ENCODE peak calls at places on chromosome 10, in five cellular contexts. K, Z, J, O and L are unnamed samples.

GRCh38 chr10:3902054-3902808 is 117.2 kb upstream of the KLF6 start:
- DNase-seq in K (peak; percentile 63), Z (no peak), J (peak; percentile 55), O (no peak), L (no peak)

GRCh38 chr10:59287587-59287986 is 74.8 kb downstream of the FAM13C start:
- DNase-seq in K (no peak), Z (no peak), J (no peak), O (no peak), L (no peak)

GRCh38 chr10:102646610-102647432 is 2.5 kb downstream of the TRIM8 start:
- DNase-seq in K (peak; percentile 44), Z (peak; percentile 63), J (peak; percentile 59), O (peak; percentile 62), L (no peak)

GRCh38 chr10:16732376-16732775 is 84.8 kb downstream of the RSU1 start:
- DNase-seq in K (peak; percentile 64), Z (no peak), J (no peak), O (no peak), L (no peak)

GRCh38 chr10:43978091-43978490 is 329.4 kb upstream of the ZNF32 start:
- DNase-seq in K (no peak), Z (no peak), J (no peak), O (no peak), L (no peak)

GRCh38 chr10:44858017-44858371 is 53.1 kb upstream of the TMEM72 start:
- DNase-seq in K (no peak), Z (no peak), J (no peak), O (no peak), L (no peak)

GRCh38 chr10:16440396-16441105 is 3.7 kb downstream of the PTER start:
- DNase-seq in K (no peak), Z (peak; percentile 64), J (peak; percentile 5), O (no peak), L (no peak)

GRCh38 chr10:131002031-131002861 is 309.3 kb downstream of the TCERG1L start:
- DNase-seq in K (no peak), Z (no peak), J (no peak), O (no peak), L (no peak)

DNA sequence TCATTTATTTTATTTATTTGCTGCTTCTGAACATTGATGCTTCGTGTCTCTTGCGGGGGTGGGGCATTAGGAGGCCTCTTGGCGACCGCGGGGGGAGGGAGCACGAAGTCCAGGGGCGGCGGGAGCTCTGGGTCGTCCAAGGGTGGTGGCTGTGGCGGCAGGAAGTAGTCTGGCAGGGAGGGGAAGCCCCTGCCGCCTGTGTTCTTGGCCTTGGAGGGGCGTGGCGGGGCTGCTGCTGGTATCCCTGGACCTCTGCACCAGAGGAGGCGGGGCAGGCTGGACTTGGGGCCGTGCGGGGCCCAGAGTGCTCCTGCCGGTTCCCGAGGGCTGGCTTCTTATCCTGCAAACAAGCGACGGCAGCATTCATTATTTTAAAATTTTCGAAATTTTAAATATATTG is 70.5 kb upstream of the ABI1 start:
- DNase-seq in K (no peak), Z (peak; percentile 35), J (no peak), O (no peak), L (no peak)
- H3K4me3 ChIP-seq in K (no peak overlapping the region), Z (peak overlapping the region; percentile 32), J (no peak overlapping the region), O (no peak overlapping the region), L (no peak overlapping the region)

DNA sequence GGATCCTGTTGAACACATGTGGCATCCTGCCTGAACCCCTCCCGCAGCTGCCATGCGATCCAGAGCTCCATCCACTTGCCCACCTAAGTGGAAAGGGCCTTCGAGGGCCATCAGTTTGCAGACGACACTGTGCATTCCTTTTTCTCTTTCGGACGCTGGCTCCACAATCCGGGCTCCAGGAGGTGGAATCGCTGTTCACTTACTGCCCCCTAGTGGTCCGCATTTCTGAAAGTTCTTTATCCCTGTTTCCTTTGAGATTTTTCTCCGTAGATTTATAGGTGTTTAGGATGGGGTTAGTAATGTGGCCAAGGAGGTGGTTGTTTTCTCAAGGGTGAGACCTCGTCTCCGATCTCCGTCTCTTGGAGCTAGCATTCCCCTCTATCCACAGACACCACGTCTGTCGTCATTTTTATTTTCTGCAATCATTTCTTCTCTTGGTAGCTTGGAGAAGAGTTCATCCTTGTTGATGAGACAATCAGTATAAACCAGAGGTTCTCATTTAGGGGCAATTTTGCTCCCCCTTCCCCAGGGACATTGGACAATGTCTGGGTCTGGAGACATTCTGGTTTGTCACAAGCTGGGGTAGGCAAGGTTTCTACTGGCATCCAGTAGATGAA is 204.6 kb downstream of the ARHGAP21 start:
- DNase-seq in K (peak; percentile 67), Z (peak; percentile 46), J (peak; percentile 76), O (peak; percentile 38), L (peak; percentile 43)
- TF ChIP-seq CTCF in K (peak; percentile 83), Z (peak; percentile 74), J (peak; percentile 84), O (peak; percentile 79), L (peak; percentile 75)

GRCh38 chr10:49398000-49398861 is 2.3 kb upstream of the DRGX start:
- DNase-seq in K (peak; percentile 27), Z (no peak), J (peak; percentile 48), O (peak; percentile 27), L (no peak)
- H3K4me3 ChIP-seq in K (no peak overlapping the region), Z (peak overlapping the region; percentile 46), J (peak overlapping the region; percentile 38), O (peak overlapping the region; percentile 27), L (peak overlapping the region; percentile 18)

DNA sequence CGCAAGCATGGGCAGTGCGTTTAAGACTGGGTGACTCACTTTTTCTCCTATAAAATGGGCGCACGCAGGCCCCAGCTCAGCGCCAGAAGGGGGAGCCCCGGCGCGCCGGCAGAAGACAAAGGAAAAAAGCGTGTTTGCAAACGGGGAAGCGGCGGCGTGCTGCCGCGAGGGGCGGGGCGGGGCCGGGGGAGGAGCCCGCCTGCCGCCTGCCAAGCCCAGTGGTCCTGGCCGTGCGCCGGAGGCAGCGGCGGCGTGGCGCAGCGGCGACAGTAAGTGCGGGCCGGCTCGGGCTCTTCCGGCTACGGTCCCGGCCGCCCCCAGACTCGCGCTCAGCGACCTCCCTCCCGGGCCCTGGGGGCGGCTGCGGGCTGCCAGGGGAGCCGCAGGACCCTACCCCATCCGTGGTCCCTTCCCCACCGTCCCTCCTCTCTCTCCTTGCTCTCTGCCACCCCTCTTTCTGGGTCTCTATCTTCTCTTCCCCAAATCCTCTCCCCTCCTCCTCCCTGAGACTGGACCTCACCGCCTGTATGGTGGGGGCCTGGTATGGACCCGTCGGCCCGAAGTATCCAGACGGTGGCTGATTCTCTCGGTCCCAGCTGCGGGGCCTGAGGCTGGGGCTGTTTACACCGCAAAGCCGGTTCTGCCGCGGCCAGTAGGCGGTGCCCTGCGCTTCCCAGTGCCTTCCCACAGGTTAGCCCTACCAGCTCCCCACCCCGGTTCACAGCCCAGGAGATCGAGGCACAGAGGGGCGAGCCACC is at the start of gene SLC29A3:
- DNase-seq in K (peak; percentile 63), Z (peak; percentile 81), J (peak; percentile 78), O (peak; percentile 73), L (peak; percentile 19)
- TF ChIP-seq CTCF in K (peak; percentile 60), Z (peak; percentile 18), J (peak; percentile 78), O (peak; percentile 83), L (peak; percentile 75)

DNA sequence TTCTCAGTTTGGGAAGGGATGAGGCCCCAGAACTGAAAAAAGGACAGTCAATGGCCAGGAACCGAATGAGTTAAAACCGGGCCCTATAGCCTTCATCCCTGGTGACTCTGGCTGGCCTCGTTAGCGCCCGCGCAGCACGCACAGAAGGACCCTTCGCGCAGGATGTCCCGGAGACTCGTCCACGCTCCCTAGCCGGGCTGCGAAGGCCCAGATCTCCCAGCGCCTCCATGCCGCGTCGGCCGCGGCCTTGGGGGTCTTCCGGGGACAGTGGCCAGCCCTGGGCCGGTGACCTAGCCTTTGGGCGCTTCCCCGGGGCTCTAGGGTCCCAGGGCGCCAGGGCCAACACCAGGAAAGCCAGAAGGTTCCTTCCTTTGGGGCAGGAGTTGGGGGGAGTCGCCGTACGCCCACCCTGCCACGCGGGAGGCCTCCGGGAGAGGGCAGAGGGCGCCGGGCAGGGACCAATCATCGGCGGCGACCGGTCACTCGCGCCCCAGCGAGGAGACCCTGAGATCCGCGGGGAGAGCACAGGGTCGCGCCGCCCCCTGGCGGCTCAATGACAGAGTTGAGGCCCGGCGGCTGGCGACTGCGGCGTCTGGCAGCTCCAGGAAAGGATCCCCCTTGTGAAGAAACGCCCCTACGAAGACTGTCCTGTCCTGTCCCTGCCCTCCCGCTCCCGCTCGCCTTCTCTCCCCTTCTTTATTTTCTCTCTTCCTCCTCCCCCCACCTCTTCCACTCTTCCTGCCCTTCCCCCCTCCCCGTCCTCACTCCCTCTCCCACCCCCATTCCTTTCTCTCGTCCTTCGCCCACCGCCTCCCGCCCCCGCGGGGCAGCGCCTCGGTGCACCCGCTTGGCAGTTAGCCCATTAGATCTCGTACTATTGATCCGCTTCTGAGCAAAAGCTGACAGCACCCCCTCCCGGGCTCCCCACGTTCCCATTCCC is 62.3 kb upstream of the LBX1 start:
- DNase-seq in K (peak; percentile 14), Z (peak; percentile 22), J (peak; percentile 22), O (no peak), L (no peak)
- H3K4me3 ChIP-seq in K (peak overlapping the region; percentile 40), Z (peak overlapping the region; percentile 62), J (peak overlapping the region; percentile 52), O (peak overlapping the region; percentile 45), L (peak overlapping the region; percentile 42)

DNA sequence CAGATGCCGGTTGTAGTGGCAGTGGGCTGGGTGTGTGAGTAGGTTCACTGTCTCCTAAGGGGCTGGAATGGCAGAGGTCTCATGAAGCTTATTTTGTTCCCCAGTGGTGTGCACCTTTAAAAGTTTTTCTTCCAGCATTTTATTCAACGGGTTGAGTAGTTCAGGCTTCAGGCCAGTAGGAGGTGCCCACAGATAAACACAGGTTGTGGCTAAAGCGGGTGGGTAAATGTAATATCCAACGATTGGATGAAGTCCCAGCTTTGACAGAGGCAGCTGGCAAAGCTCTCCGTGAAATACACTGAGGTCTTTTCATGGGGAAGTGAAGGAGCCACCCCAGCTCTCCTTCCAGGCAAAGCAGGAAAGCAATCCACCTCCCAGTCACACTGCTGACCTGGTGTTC is 339.8 kb upstream of the LRRTM3 start:
- DNase-seq in K (no peak), Z (peak; percentile 16), J (peak; percentile 6), O (no peak), L (peak; percentile 5)
- TF ChIP-seq CTCF in K (no peak), Z (no peak), J (no peak), O (peak; percentile 32), L (peak; percentile 32)